ENCODE peak calls at places on chromosome 20, in four cellular contexts. A is glomerular endothelial cell, O is HTR-8/SVneo, H is NCI-H1694. U is an unnamed sample.

GRCh38 chr20:17863577-17864292 is 104.9 kb downstream of the SNX5 start:
- DNase-seq in A (no peak), O (no peak), H (no peak), U (no peak)

GRCh38 chr20:51176846-51177245 is 153.9 kb upstream of the KCNG1 start:
- DNase-seq in A (no peak), O (no peak), H (no peak), U (no peak)

GRCh38 chr20:7155282-7155681 is 387.8 kb downstream of the BMP2 start:
- DNase-seq in A (no peak), O (no peak), H (no peak), U (no peak)

GRCh38 chr20:31653573-31653972 is 15.9 kb downstream of the COX4I2 start:
- DNase-seq in A (no peak), O (no peak), H (peak), U (no peak)

GRCh38 chr20:51486197-51487005 is 56.1 kb downstream of the NFATC2 start:
- DNase-seq in A (no peak), O (no peak), H (no peak), U (no peak)

GRCh38 chr20:23245553-23246128 is 105.0 kb upstream of the NXT1 start:
- DNase-seq in A (no peak), O (no peak), H (no peak), U (peak)

GRCh38 chr20:7608246-7608645 is 332.0 kb downstream of the HAO1 start:
- DNase-seq in A (no peak), O (no peak), H (no peak), U (no peak)

GRCh38 chr20:258963-259362 is 1.4 kb downstream of the DEFB132 start:
- DNase-seq in A (no peak), O (peak), H (no peak), U (peak)

GRCh38 chr20:36094497-36094896 is 60.0 kb upstream of the EPB41L1 start:
- DNase-seq in A (no peak), O (no peak), H (no peak), U (no peak)

GRCh38 chr20:57420571-57421257 is 29.5 kb downstream of the RBM38 start:
- DNase-seq in A (no peak), O (no peak), H (no peak), U (no peak)

GRCh38 chr20:23156842-23157423 is 70.8 kb upstream of the CD93 start:
- DNase-seq in A (no peak), O (no peak), H (no peak), U (no peak)

GRCh38 chr20:8082999-8083398 is 49.1 kb upstream of the PLCB1 start:
- DNase-seq in A (no peak), O (no peak), H (no peak), U (no peak)

GRCh38 chr20:57897891-57898290 is 188.1 kb upstream of the PMEPA1 start:
- DNase-seq in A (no peak), O (no peak), H (no peak), U (no peak)

GRCh38 chr20:60363698-60364097 is 405.5 kb downstream of the CDH26 start:
- DNase-seq in A (no peak), O (no peak), H (no peak), U (no peak)

GRCh38 chr20:32650545-32650944 is 23.2 kb downstream of the C20orf203 start:
- DNase-seq in A (no peak), O (no peak), H (no peak), U (no peak)

GRCh38 chr20:36818831-36819230 is 45.3 kb upstream of the DSN1 start:
- DNase-seq in A (no peak), O (no peak), H (no peak), U (no peak)

GRCh38 chr20:15619816-15620215 is 953.4 kb downstream of the KIF16B start:
- DNase-seq in A (no peak), O (no peak), H (no peak), U (no peak)

GRCh38 chr20:50459124-50459918 is 50.9 kb upstream of the PTPN1 start:
- DNase-seq in A (no peak), O (no peak), H (no peak), U (no peak)

GRCh38 chr20:54397292-54398155 is 77.9 kb upstream of the DOK5 start:
- DNase-seq in A (no peak), O (no peak), H (no peak), U (no peak)

GRCh38 chr20:8639112-8639778 is 429.6 kb upstream of the PLCB4 start:
- DNase-seq in A (no peak), O (no peak), H (no peak), U (no peak)

GRCh38 chr20:61482425-61482887 is 230.4 kb downstream of the CDH4 start:
- DNase-seq in A (no peak), O (no peak), H (no peak), U (no peak)

GRCh38 chr20:1467355-1468116 is 887 bp upstream of the NSFL1C start:
- DNase-seq in A (no peak), O (no peak), H (no peak), U (no peak)

GRCh38 chr20:42024653-42025052 is 406.5 kb upstream of the CHD6 start:
- DNase-seq in A (no peak), O (no peak), H (no peak), U (no peak)

GRCh38 chr20:3995067-3995748 is 20.1 kb downstream of the RNF24 start:
- DNase-seq in A (no peak), O (peak), H (no peak), U (peak)

GRCh38 chr20:6733965-6734364 is 33.5 kb upstream of the BMP2 start:
- DNase-seq in A (no peak), O (no peak), H (no peak), U (no peak)

GRCh38 chr20:43941476-43942212 is 27.0 kb downstream of the TOX2 start:
- DNase-seq in A (no peak), O (no peak), H (no peak), U (no peak)

GRCh38 chr20:4880051-4880450 is 121.3 kb downstream of the SLC23A2 start:
- DNase-seq in A (no peak), O (no peak), H (no peak), U (no peak)

GRCh38 chr20:4090756-4091331 is 75.5 kb upstream of the RNF24 start:
- DNase-seq in A (no peak), O (peak), H (no peak), U (no peak)

GRCh38 chr20:59001068-59001448 is 6.0 kb downstream of the CTSZ start:
- DNase-seq in A (no peak), O (no peak), H (no peak), U (no peak)

GRCh38 chr20:17662333-17663039 is 19.6 kb downstream of the RRBP1 start:
- DNase-seq in A (no peak), O (no peak), H (no peak), U (no peak)

GRCh38 chr20:3739054-3739925 is 6.8 kb downstream of the HSPA12B start:
- DNase-seq in A (no peak), O (no peak), H (no peak), U (no peak)

GRCh38 chr20:9330151-9330550 is 184.2 kb upstream of the LAMP5 start:
- DNase-seq in A (no peak), O (no peak), H (no peak), U (no peak)

GRCh38 chr20:40443731-40444130 is 245.3 kb downstream of the MAFB start:
- DNase-seq in A (no peak), O (no peak), H (no peak), U (no peak)

GRCh38 chr20:44110816-44111568 is 76.0 kb downstream of the JPH2 start:
- DNase-seq in A (no peak), O (no peak), H (no peak), U (no peak)

GRCh38 chr20:43974665-43975064 is 60.0 kb downstream of the TOX2 start:
- DNase-seq in A (no peak), O (no peak), H (no peak), U (no peak)

GRCh38 chr20:36152266-36152665 is 2.3 kb upstream of the EPB41L1 start:
- DNase-seq in A (no peak), O (no peak), H (peak), U (no peak)

GRCh38 chr20:57205625-57206219 is 60.7 kb downstream of the BMP7 start:
- DNase-seq in A (no peak), O (peak), H (no peak), U (peak)

U was measured in SJSA1.